ENCODE peak calls at places on chromosomes 4 and X, in seven cellular contexts. F, B, K, X, W, T and L are unnamed samples.

GRCh38 chr4:3871181-3871852 is 105.1 kb downstream of the ADRA2C start:
- DNase-seq in F (no peak), B (no peak), K (no peak), X (no peak), W (peak), T (no peak), L (no peak)

GRCh38 chr4:39051454-39051853 is 10.6 kb upstream of the KLHL5 start:
- DNase-seq in F (no peak), B (no peak), K (no peak), X (no peak), W (peak), T (no peak), L (no peak)

GRCh38 chrX:34826964-34827363 is 115.6 kb upstream of the FAM47B start:
- DNase-seq in F (no peak), B (no peak), K (no peak), X (no peak), W (no peak), T (no peak), L (no peak)

GRCh38 chrX:134600714-134601113 is 57.6 kb downstream of the PLAC1 start:
- DNase-seq in F (no peak), B (peak), K (no peak), X (no peak), W (no peak), T (peak), L (no peak)

GRCh38 chr4:41050840-41051775 is 163.2 kb downstream of the APBB2 start:
- DNase-seq in F (no peak), B (no peak), K (no peak), X (no peak), W (no peak), T (no peak), L (no peak)

GRCh38 chr4:51963871-51964513 is 56.2 kb downstream of the LRRC66 start:
- DNase-seq in F (no peak), B (no peak), K (no peak), X (no peak), W (no peak), T (no peak), L (no peak)

GRCh38 chrX:40074080-40074958 is 23.4 kb downstream of the BCOR start:
- DNase-seq in F (no peak), B (no peak), K (no peak), X (no peak), W (no peak), T (no peak), L (no peak)

GRCh38 chr4:145812902-145813301 is 125.7 kb downstream of the ZNF827 start:
- DNase-seq in F (peak), B (peak), K (no peak), X (no peak), W (no peak), T (no peak), L (no peak)

GRCh38 chr4:141350122-141350904 is 129.6 kb downstream of the ZNF330 start:
- DNase-seq in F (peak), B (peak), K (peak), X (no peak), W (no peak), T (peak), L (no peak)

GRCh38 chr4:107666134-107666533 is 53.9 kb downstream of the PAPSS1 start:
- DNase-seq in F (no peak), B (peak), K (no peak), X (no peak), W (no peak), T (no peak), L (no peak)

GRCh38 chrX:129041319-129041718 is 482.0 kb downstream of the SMARCA1 start:
- DNase-seq in F (no peak), B (no peak), K (no peak), X (no peak), W (no peak), T (no peak), L (no peak)

GRCh38 chrX:40663880-40664630 is 16.7 kb upstream of the CXorf38 start:
- DNase-seq in F (no peak), B (peak), K (no peak), X (no peak), W (no peak), T (no peak), L (no peak)

GRCh38 chr4:47926667-47927258 is 12.4 kb upstream of the NFXL1 start:
- DNase-seq in F (peak), B (peak), K (peak), X (no peak), W (peak), T (no peak), L (no peak)

GRCh38 chrX:129566081-129566480 is 26.0 kb downstream of the OCRL start:
- DNase-seq in F (no peak), B (no peak), K (no peak), X (no peak), W (no peak), T (no peak), L (no peak)

GRCh38 chr4:187258651-187259401 is 535.2 kb upstream of the FAT1 start:
- DNase-seq in F (no peak), B (no peak), K (no peak), X (no peak), W (no peak), T (no peak), L (no peak)

GRCh38 chr4:7481227-7481626 is 46.5 kb upstream of the PSAPL1 start:
- DNase-seq in F (no peak), B (no peak), K (no peak), X (no peak), W (no peak), T (no peak), L (no peak)

GRCh38 chr4:11424000-11424399 is 4.7 kb downstream of the HS3ST1 start:
- DNase-seq in F (peak), B (peak), K (no peak), X (no peak), W (peak), T (no peak), L (no peak)

GRCh38 chr4:189206953-189207352 is 733.7 kb upstream of the FRG1 start:
- DNase-seq in F (no peak), B (no peak), K (no peak), X (no peak), W (no peak), T (no peak), L (no peak)

GRCh38 chrX:439236-439635 is 52.5 kb upstream of the PPP2R3B start:
- DNase-seq in F (no peak), B (no peak), K (no peak), X (no peak), W (no peak), T (no peak), L (no peak)

GRCh38 chr4:112290341-112290740 is 4.6 kb upstream of the TIFA start:
- DNase-seq in F (no peak), B (no peak), K (no peak), X (no peak), W (no peak), T (no peak), L (no peak)

GRCh38 chr4:152515678-152516077 is 20.2 kb downstream of the FBXW7 start:
- DNase-seq in F (peak), B (peak), K (no peak), X (no peak), W (no peak), T (no peak), L (no peak)

GRCh38 chr4:152992027-152992426 is 55.9 kb downstream of the FHDC1 start:
- DNase-seq in F (peak), B (peak), K (peak), X (no peak), W (no peak), T (no peak), L (no peak)

GRCh38 chrX:134692990-134693389 is 34.7 kb upstream of the PLAC1 start:
- DNase-seq in F (peak), B (no peak), K (no peak), X (no peak), W (no peak), T (no peak), L (no peak)

GRCh38 chr4:175823015-175823741 is 11.1 kb upstream of the GPM6A start:
- DNase-seq in F (no peak), B (no peak), K (no peak), X (no peak), W (no peak), T (no peak), L (no peak)

GRCh38 chr4:7932333-7932732 is 7.3 kb downstream of the AFAP1 start:
- DNase-seq in F (no peak), B (no peak), K (no peak), X (no peak), W (no peak), T (no peak), L (no peak)

GRCh38 chr4:176769519-176769918 is 23.2 kb downstream of the VEGFC start:
- DNase-seq in F (peak), B (peak), K (no peak), X (no peak), W (no peak), T (peak), L (no peak)

GRCh38 chr4:185966549-185966948 is 102.4 kb upstream of the TLR3 start:
- DNase-seq in F (no peak), B (no peak), K (no peak), X (no peak), W (no peak), T (no peak), L (no peak)
- TF ChIP-seq CTCF in F (no peak), B (no peak), K (no peak), X (no peak), W (no peak), T (no peak), L (no peak)

GRCh38 chrX:136694491-136695087 is 46.6 kb downstream of the CD40LG start:
- DNase-seq in F (peak), B (peak), K (no peak), X (no peak), W (no peak), T (no peak), L (no peak)
- TF ChIP-seq CTCF in F (peak), B (peak), K (peak), X (no peak), W (peak), T (peak), L (peak)

DNA sequence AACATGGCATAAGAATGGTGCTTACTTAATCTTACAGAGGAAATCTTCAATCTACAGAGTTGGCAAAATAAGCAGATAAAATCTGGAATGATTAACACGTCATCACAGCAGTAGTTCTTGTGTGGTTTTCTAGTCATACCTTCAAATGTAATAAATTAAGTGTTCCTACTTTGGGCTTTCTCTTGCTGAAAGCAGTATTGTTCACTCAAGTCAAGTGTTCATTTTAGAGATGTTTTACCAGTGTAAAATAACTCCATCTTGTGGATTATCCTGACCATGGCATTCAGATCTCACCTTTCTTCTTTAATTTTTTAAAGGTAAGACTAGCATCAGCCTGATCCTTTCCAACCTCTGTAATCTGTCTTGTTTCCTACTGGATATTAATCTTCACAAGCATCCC is 72.9 kb downstream of the ADAMTS3 start:
- DNase-seq in F (no peak), B (peak), K (no peak), X (no peak), W (no peak), T (no peak), L (no peak)
- TF ChIP-seq CTCF in F (peak), B (peak), K (no peak), X (no peak), W (no peak), T (no peak), L (no peak)

GRCh38 chrX:104309169-104309568 is 54.4 kb upstream of the ESX1 start:
- DNase-seq in F (no peak), B (no peak), K (no peak), X (no peak), W (no peak), T (no peak), L (no peak)
- TF ChIP-seq CTCF in F (no peak), B (no peak), K (no peak), X (no peak), W (no peak), T (no peak), L (no peak)

GRCh38 chr4:183600189-183600685 is 58.7 kb downstream of the RWDD4 start:
- DNase-seq in F (no peak), B (peak), K (no peak), X (no peak), W (no peak), T (no peak), L (no peak)
- TF ChIP-seq CTCF in F (no peak), B (no peak), K (no peak), X (no peak), W (peak), T (peak), L (peak)

GRCh38 chrX:110317820-110318663 is at the start of gene AMMECR1:
- DNase-seq in F (peak), B (peak), K (peak), X (peak), W (peak), T (no peak), L (peak)
- TF ChIP-seq CTCF in F (no peak), B (no peak), K (no peak), X (no peak), W (no peak), T (no peak), L (no peak)

GRCh38 chr4:2507855-2508254 is 28.6 kb upstream of the FAM193A start:
- DNase-seq in F (no peak), B (no peak), K (no peak), X (no peak), W (no peak), T (no peak), L (no peak)
- TF ChIP-seq CTCF in F (no peak), B (no peak), K (no peak), X (no peak), W (no peak), T (no peak), L (no peak)